ENCODE peak calls at places on chromosome X, in seven cellular contexts. G is ELR; C is lower leg skin; S is stimulated activated CD4-positive, alpha-beta T cell treated with anti-CD3 and anti-CD28 coated beads, Interleukin-2, amount 100 ng/mL, for 48 hours; J is iris pigment epithelial cell; W is NCI-H146; R is stromal cell of bone marrow. D is an unnamed sample.
A peak's percentile ranks its signal among the peaks of the same experiment; 100 is the strongest.

GRCh38 chrX:30219372-30219771 is 4.0 kb downstream of the MAGEB2 start:
- DNase-seq in J (no peak), S (no peak), R (no peak), G (no peak), C (no peak), W (no peak), D (no peak)

GRCh38 chrX:73818200-73819116 is 255.5 kb downstream of the CHIC1 start:
- DNase-seq in W (no peak), C (no peak), R (no peak), S (no peak), J (no peak), G (no peak), D (no peak)

GRCh38 chrX:2863646-2864045 is 34.9 kb downstream of the GYG2 start:
- DNase-seq in J (peak; percentile 40), G (no peak), C (no peak), R (no peak), S (no peak), W (no peak), D (no peak)

GRCh38 chrX:54495814-54496516 is at the start of gene FGD1:
- DNase-seq in G (peak; percentile 66), R (peak; percentile 24), J (peak; percentile 38), C (peak; percentile 37), S (peak; percentile 29), W (peak; percentile 71), D (peak; percentile 15)

GRCh38 chrX:104420907-104421306 is 145.1 kb upstream of the IL1RAPL2 start:
- DNase-seq in R (no peak), S (no peak), G (no peak), C (no peak), W (no peak), J (no peak), D (no peak)

GRCh38 chrX:40094041-40094899 is 3.5 kb downstream of the BCOR start:
- DNase-seq in R (no peak), W (peak; percentile 59), C (peak; percentile 51), S (no peak), J (peak; percentile 49), G (peak; percentile 57), D (no peak)

GRCh38 chrX:64975491-64975890 is 759 bp downstream of the ZC4H2 start:
- DNase-seq in W (no peak), R (no peak), G (peak; percentile 40), C (peak; percentile 11), J (peak; percentile 5), S (peak; percentile 1), D (no peak)

GRCh38 chrX:15136795-15137194 is 133.1 kb downstream of the ASB9 start:
- DNase-seq in S (no peak), R (no peak), C (no peak), W (no peak), G (no peak), J (no peak), D (no peak)

GRCh38 chrX:120499301-120500097 is 30.4 kb upstream of the LAMP2 start:
- DNase-seq in C (no peak), R (no peak), W (no peak), G (no peak), J (peak; percentile 32), S (no peak), D (no peak)

GRCh38 chrX:18674788-18675735 is 3.2 kb upstream of the RS1 start:
- DNase-seq in S (peak; percentile 70), G (peak; percentile 69), J (peak; percentile 36), W (peak; percentile 61), R (peak; percentile 24), C (peak; percentile 64), D (peak; percentile 2)

GRCh38 chrX:65667503-65668355 is at the start of gene MSN:
- DNase-seq in S (peak; percentile 64), C (peak; percentile 62), G (peak; percentile 76), R (no peak), J (peak; percentile 46), W (no peak), D (no peak)

GRCh38 chrX:8672176-8672575 is 59.8 kb downstream of the ANOS1 start:
- DNase-seq in S (no peak), C (no peak), G (peak; percentile 4), W (no peak), J (no peak), R (no peak), D (no peak)